ENCODE peak calls at places on chromosomes 16 and 17, in five cellular contexts. Z is neuronal stem cell; M is H4; D is A172; T is CD8-positive, alpha-beta memory T cell. Y is an unnamed sample.

GRCh38 chr16:84754353-84754856 is 54.6 kb downstream of the USP10 start:
- DNase-seq in Z (peak; percentile 84), M (peak; percentile 79), D (peak; percentile 76), T (peak; percentile 69), Y (peak; percentile 70)

GRCh38 chr17:2412561-2413021 is 11.7 kb upstream of the MNT start:
- DNase-seq in Z (no peak), M (no peak), D (peak; percentile 57), T (no peak), Y (no peak)

GRCh38 chr16:24135624-24136296 is 120.4 kb upstream of the CACNG3 start:
- DNase-seq in Z (no peak), M (no peak), D (no peak), T (no peak), Y (no peak)

GRCh38 chr17:83150369-83151055 is 71.1 kb downstream of the METRNL start:
- DNase-seq in Z (no peak), M (no peak), D (no peak), T (no peak), Y (no peak)

GRCh38 chr16:89557230-89557935 is 3.1 kb upstream of the RPL13 start:
- DNase-seq in Z (peak; percentile 81), M (peak; percentile 64), D (peak; percentile 66), T (peak; percentile 59), Y (peak; percentile 70)

GRCh38 chr16:11675561-11676511 is 7.6 kb downstream of the SNN start:
- DNase-seq in Z (no peak), M (peak; percentile 30), D (peak; percentile 86), T (no peak), Y (no peak)

GRCh38 chr17:17237026-17237799 is at the start of gene FLCN:
- DNase-seq in Z (peak; percentile 88), M (peak; percentile 71), D (peak; percentile 83), T (peak; percentile 90), Y (peak; percentile 94)

GRCh38 chr17:59387351-59388069 is 56.1 kb downstream of the YPEL2 start:
- DNase-seq in Z (no peak), M (no peak), D (no peak), T (no peak), Y (no peak)

GRCh38 chr16:89828199-89828869 is at the start of gene SPIRE2:
- DNase-seq in Z (peak; percentile 86), M (peak; percentile 59), D (peak; percentile 54), T (peak; percentile 71), Y (peak; percentile 70)

GRCh38 chr17:59762022-59762825 is 54.8 kb downstream of the VMP1 start:
- DNase-seq in Z (no peak), M (peak; percentile 71), D (peak; percentile 75), T (no peak), Y (no peak)

GRCh38 chr17:51638909-51639308 is 378.6 kb downstream of the UTP18 start:
- DNase-seq in Z (no peak), M (no peak), D (no peak), T (no peak), Y (no peak)

GRCh38 chr16:30756781-30757100 is 5.1 kb downstream of the CFAP119 start:
- DNase-seq in Z (no peak), M (no peak), D (no peak), T (no peak), Y (no peak)

GRCh38 chr17:72901098-72901497 is 191.4 kb downstream of the SLC39A11 start:
- DNase-seq in Z (no peak), M (no peak), D (no peak), T (no peak), Y (no peak)

GRCh38 chr17:61406871-61407210 is 7.2 kb downstream of the TBX2 start:
- DNase-seq in Z (no peak), M (no peak), D (no peak), T (no peak), Y (no peak)

GRCh38 chr17:11554542-11554941 is 43.7 kb upstream of the DNAH9 start:
- DNase-seq in Z (no peak), M (no peak), D (no peak), T (no peak), Y (no peak)

GRCh38 chr17:37813753-37814152 is 68.9 kb upstream of the HNF1B start:
- DNase-seq in Z (no peak), M (no peak), D (peak; percentile 99), T (no peak), Y (no peak)

GRCh38 chr16:89564476-89565255 is 4.2 kb downstream of the RPL13 start:
- DNase-seq in Z (no peak), M (no peak), D (no peak), T (no peak), Y (no peak)

GRCh38 chr16:19856120-19856519 is 28.5 kb downstream of the GPRC5B start:
- DNase-seq in Z (no peak), M (no peak), D (no peak), T (no peak), Y (no peak)

GRCh38 chr17:72501404-72502110 is 380.7 kb downstream of the SOX9 start:
- DNase-seq in Z (no peak), M (no peak), D (no peak), T (no peak), Y (no peak)

Y was measured in naive thymus-derived CD8-positive, alpha-beta T cell.